ENCODE peak calls at places on chromosomes 13 and 19, in four cellular contexts. A is fibroblast of lung, N is Peyer's patch, X is K562. U is an unnamed sample.

GRCh38 chr19:47699360-47699917 is 13.8 kb upstream of the EHD2 start:
- DNase-seq in A (no peak), N (peak; percentile 76), X (peak; percentile 86), U (peak; percentile 66)

GRCh38 chr19:13817018-13817614 is 21.9 kb downstream of the ZSWIM4 start:
- DNase-seq in A (no peak), N (peak; percentile 82), X (peak; percentile 88), U (peak; percentile 86)

GRCh38 chr19:34135401-34135800 is 36.9 kb upstream of the LSM14A start:
- DNase-seq in A (no peak), N (no peak), X (no peak), U (no peak)

GRCh38 chr19:7605490-7606222 is 10.0 kb downstream of the CAMSAP3 start:
- DNase-seq in A (no peak), N (no peak), X (peak; percentile 94), U (no peak)

GRCh38 chr13:100125946-100126345 is 37.1 kb downstream of the PCCA start:
- DNase-seq in A (no peak), N (no peak), X (no peak), U (no peak)

GRCh38 chr13:22828081-22828480 is 352.7 kb upstream of the SGCG start:
- DNase-seq in A (peak; percentile 17), N (no peak), X (no peak), U (no peak)

GRCh38 chr13:56622840-56623239 is 517.9 kb upstream of the PRR20A start:
- DNase-seq in A (no peak), N (no peak), X (no peak), U (no peak)

GRCh38 chr19:15280915-15281683 is 48.9 kb upstream of the EPHX3 start:
- DNase-seq in A (peak; percentile 86), N (no peak), X (peak; percentile 43), U (peak; percentile 79)

GRCh38 chr19:35045667-35046300 is 4.3 kb downstream of the HPN start:
- DNase-seq in A (no peak), N (no peak), X (peak; percentile 52), U (no peak)

GRCh38 chr13:98143601-98144500 is 957 bp downstream of the FARP1 start:
- DNase-seq in A (peak; percentile 52), N (peak; percentile 50), X (no peak), U (peak; percentile 55)

GRCh38 chr13:96751089-96751488 is 243.2 kb downstream of the OXGR1 start:
- DNase-seq in A (no peak), N (no peak), X (no peak), U (no peak)

GRCh38 chr19:3345850-3346460 is 20.4 kb upstream of the NFIC start:
- DNase-seq in A (no peak), N (no peak), X (no peak), U (no peak)

GRCh38 chr19:3344608-3345598 is 21.5 kb upstream of the NFIC start:
- DNase-seq in A (no peak), N (no peak), X (peak; percentile 11), U (no peak)

GRCh38 chr19:3346677-3347353 is 19.6 kb upstream of the NFIC start:
- DNase-seq in A (peak; percentile 62), N (no peak), X (no peak), U (peak; percentile 72)

GRCh38 chr19:3342246-3342645 is 24.1 kb upstream of the NFIC start:
- DNase-seq in A (no peak), N (no peak), X (no peak), U (no peak)

GRCh38 chr19:3343619-3344502 is 22.5 kb upstream of the NFIC start:
- DNase-seq in A (peak; percentile 82), N (no peak), X (peak; percentile 95), U (peak; percentile 73)
- TF ChIP-seq CTCF in A (no peak), N (peak; percentile 7), X (peak; percentile 9), U (no peak)

DNA sequence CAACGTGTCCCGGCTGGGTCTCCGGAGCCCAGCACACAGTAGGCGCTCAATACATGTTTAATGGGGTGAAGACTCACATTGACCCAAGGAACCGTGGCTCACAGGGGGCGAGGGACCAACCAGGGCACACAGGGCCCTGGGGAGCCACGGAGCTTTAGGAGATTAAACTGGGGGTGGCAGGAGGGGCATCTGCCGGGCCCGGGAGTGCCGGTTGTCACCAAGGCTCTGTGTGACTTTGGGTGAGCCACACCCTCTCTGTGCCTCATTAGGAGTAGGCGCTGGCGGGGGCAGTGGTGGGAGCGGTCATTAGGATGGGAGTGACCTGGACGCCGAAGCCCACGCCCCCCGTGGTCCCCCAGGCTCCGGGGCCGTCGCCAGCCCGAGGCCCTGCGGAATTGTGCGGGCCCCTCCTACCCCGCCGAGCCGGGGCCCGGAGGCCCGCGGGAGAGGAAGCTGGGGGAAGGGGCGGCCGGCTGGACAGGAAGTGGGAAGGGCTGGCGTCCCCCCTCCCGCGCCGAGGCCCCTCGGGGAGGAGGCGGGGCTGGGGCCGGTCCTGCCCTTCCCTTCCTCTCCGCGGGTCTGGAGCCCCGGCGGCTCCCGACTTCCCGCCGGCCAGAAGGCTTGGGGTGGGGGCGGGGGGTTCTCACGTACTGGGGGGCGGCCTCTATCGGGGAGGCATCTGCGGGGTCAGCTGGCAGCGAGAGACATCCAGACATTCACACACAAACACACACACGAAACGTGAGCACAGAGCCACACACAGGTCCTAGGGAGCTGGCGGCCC is 1.8 kb upstream of the SSBP4 start:
- DNase-seq in A (peak; percentile 83), N (no peak), X (peak; percentile 80), U (peak; percentile 88)
- H3K4me1 ChIP-seq in A (peaks cover 43% of the 10 kb centered on the region), N (peaks cover 11% of the 10 kb centered on the region), X (peaks cover 91% of the 10 kb centered on the region), U (peaks cover 39% of the 10 kb centered on the region)

GRCh38 chr13:20525601-20526544 is at the start of gene CRYL1:
- DNase-seq in A (peak; percentile 62), N (peak; percentile 90), X (peak; percentile 88), U (peak; percentile 84)
- TF ChIP-seq CTCF in A (no peak), N (no peak), X (no peak), U (no peak)

GRCh38 chr19:283395-283794 is 7.8 kb downstream of the PLPP2 start:
- DNase-seq in A (no peak), N (no peak), X (no peak), U (no peak)
- H3K4me1 ChIP-seq in A (no peaks in the 10 kb centered on the region), N (no peaks in the 10 kb centered on the region), X (peaks cover 21% of the 10 kb centered on the region), U (peaks cover 2% of the 10 kb centered on the region)

GRCh38 chr19:18477974-18478373 is 40.0 kb upstream of the ISYNA1 start:
- DNase-seq in A (no peak), N (no peak), X (no peak), U (no peak)

GRCh38 chr19:18478545-18479311 is 40.8 kb upstream of the ISYNA1 start:
- DNase-seq in A (peak; percentile 81), N (no peak), X (no peak), U (peak; percentile 84)

GRCh38 chr19:18476507-18477041 is 38.6 kb upstream of the ISYNA1 start:
- DNase-seq in A (no peak), N (no peak), X (no peak), U (no peak)

GRCh38 chr19:18475762-18476331 is 37.9 kb upstream of the ISYNA1 start:
- DNase-seq in A (no peak), N (no peak), X (no peak), U (no peak)

GRCh38 chr19:18477042-18477760 is 39.3 kb upstream of the ISYNA1 start:
- DNase-seq in A (no peak), N (no peak), X (peak; percentile 44), U (no peak)
- TF ChIP-seq CTCF in A (no peak), N (no peak), X (peak; percentile 54), U (no peak)

GRCh38 chr19:39074942-39075341 is 9.2 kb upstream of the ACP7 start:
- DNase-seq in A (no peak), N (no peak), X (no peak), U (no peak)
- H3K4me1 ChIP-seq in A (no peaks in the 10 kb centered on the region), N (no peaks in the 10 kb centered on the region), X (no peaks in the 10 kb centered on the region), U (no peaks in the 10 kb centered on the region)

GRCh38 chr13:47594833-47595232 is 406.2 kb downstream of the SUCLA2 start:
- DNase-seq in A (no peak), N (no peak), X (no peak), U (no peak)
- TF ChIP-seq CTCF in A (peak; percentile 26), N (no peak), X (no peak), U (no peak)

DNA sequence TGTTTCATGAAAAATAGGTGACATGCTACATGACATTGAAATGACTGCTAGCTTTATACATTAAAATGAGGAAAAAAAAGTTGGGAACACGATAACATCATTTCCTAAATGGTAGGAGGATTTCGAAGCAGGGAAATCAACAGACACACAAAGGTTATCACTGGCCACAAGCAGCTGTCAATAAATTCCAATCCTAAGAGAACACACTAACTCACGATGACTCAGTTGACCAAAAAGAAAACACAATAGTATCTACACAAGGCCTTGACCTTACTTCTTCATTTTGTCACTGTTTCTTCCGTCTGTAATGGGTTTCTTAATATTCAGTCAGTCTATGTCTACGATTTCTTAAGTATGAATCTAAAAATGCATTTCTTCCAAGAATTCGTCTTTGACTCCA is 36.5 kb downstream of the STARD13 start:
- DNase-seq in A (peak; percentile 83), N (no peak), X (no peak), U (no peak)
- H3K4me1 ChIP-seq in A (peaks cover 20% of the 10 kb centered on the region), N (peaks cover 2% of the 10 kb centered on the region), X (no peaks in the 10 kb centered on the region), U (peaks cover 18% of the 10 kb centered on the region)

GRCh38 chr19:45498411-45499195 is at the start of gene PPM1N:
- DNase-seq in A (no peak), N (peak; percentile 59), X (peak; percentile 31), U (peak; percentile 63)
- TF ChIP-seq CTCF in A (no peak), N (peak; percentile 22), X (no peak), U (no peak)

DNA sequence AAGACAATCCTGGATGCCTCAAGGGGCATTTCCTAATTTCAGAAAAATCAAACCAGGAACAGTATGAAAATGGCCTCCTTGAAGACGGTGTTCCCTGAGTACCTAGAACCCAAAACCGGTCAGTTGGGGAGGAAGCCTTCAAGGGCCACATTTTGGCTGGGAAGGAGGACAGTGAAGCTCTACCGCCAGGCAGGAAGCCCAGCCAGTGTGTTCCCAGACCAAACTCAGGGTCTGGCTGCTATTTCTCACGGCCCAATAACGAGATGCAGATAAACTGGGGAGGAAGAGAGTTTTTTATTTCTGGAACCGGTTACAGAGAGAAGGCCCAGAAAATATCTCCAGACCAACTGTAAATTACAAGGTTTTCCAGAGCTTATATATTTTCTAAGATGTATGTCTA is 24.3 kb upstream of the CEACAM21 start:
- DNase-seq in A (no peak), N (no peak), X (no peak), U (no peak)
- H3K4me1 ChIP-seq in A (no peaks in the 10 kb centered on the region), N (no peaks in the 10 kb centered on the region), X (no peaks in the 10 kb centered on the region), U (no peaks in the 10 kb centered on the region)